ENCODE peak calls at places on chromosomes 5 and 9, in ten cellular contexts. U is lower lobe of right lung, K is BJ, T is psoas muscle, S is thoracic aorta, Y is uterus, O is IMR-90, M is cardiac muscle cell, G is HCT116, J is breast epithelium. R is an unnamed sample.

GRCh38 chr9:123746765-123747164 is 183.2 kb downstream of the DENND1A start:
- DNase-seq in G (no peak), K (no peak), O (no peak), U (no peak), T (no peak), J (no peak), Y (no peak), M (no peak), S (no peak), R (no peak)

GRCh38 chr5:180825768-180826525 is 23.3 kb upstream of the MGAT1 start:
- DNase-seq in O (peak; percentile 85), K (no peak), T (no peak), S (peak; percentile 54), U (no peak), Y (no peak), J (peak; percentile 85), G (no peak), M (no peak), R (no peak)

GRCh38 chr5:89283758-89284493 is 400.9 kb upstream of the MEF2C start:
- DNase-seq in J (no peak), G (no peak), T (no peak), U (no peak), M (no peak), K (no peak), Y (no peak), O (no peak), S (no peak), R (no peak)

GRCh38 chr9:109520475-109521132 is 22.5 kb upstream of the PTPN3 start:
- DNase-seq in T (no peak), J (peak; percentile 65), O (peak; percentile 66), M (peak; percentile 84), S (peak; percentile 24), G (peak; percentile 72), K (peak; percentile 4), Y (peak; percentile 31), U (no peak), R (peak; percentile 44)

GRCh38 chr5:89213584-89213983 is 330.6 kb upstream of the MEF2C start:
- DNase-seq in G (no peak), U (no peak), S (no peak), Y (no peak), M (peak; percentile 2), T (no peak), K (peak; percentile 46), O (peak; percentile 60), J (no peak), R (peak; percentile 25)

GRCh38 chr9:68750179-68750685 is 45.2 kb downstream of the PIP5K1B start:
- DNase-seq in M (no peak), S (no peak), J (no peak), T (no peak), Y (no peak), G (no peak), K (no peak), O (no peak), U (no peak), R (no peak)

GRCh38 chr9:37329576-37329975 is 92.9 kb upstream of the GRHPR start:
- DNase-seq in O (peak; percentile 50), Y (no peak), M (peak; percentile 9), T (no peak), K (no peak), J (no peak), U (no peak), G (no peak), S (no peak), R (no peak)

GRCh38 chr5:168159425-168159824 is 132.0 kb upstream of the WWC1 start:
- DNase-seq in K (no peak), U (peak; percentile 70), M (peak; percentile 62), O (no peak), Y (no peak), G (no peak), S (no peak), T (no peak), J (no peak), R (peak; percentile 84)

GRCh38 chr9:120152295-120152694 is 427.7 kb downstream of the CDK5RAP2 start:
- DNase-seq in G (no peak), J (no peak), O (no peak), T (no peak), U (no peak), M (peak; percentile 28), S (no peak), Y (no peak), K (no peak), R (no peak)
- H3K4me3 ChIP-seq in G (no peak overlapping the region), J (no peak overlapping the region), O (no peak overlapping the region), T (no peak overlapping the region), U (no peak overlapping the region), M (no peak overlapping the region), S (no peak overlapping the region), Y (no peak overlapping the region), K (no peak overlapping the region), R (no peak overlapping the region)

DNA sequence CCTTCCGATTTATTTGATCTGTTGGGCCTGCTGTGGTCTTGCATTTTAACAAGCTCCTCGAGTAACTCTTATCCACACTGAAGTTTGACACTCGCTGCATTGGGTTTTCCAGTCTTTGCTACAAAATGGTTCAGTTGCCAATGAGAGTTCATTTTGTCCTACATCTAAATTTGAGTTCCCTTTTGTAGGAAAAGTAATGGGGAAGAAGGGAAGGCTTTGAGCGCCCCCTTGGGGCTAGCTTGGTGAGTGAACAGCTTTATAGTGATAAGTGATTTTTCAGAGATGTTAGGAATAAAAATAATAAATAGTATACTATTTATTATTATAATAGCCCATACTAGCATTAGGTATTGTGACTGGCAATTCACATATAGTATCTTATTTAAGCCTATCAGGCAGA is 89.9 kb upstream of the GNAQ start:
- DNase-seq in G (peak; percentile 35), M (peak; percentile 76), O (peak; percentile 58), K (no peak), U (peak; percentile 83), Y (peak; percentile 44), S (no peak), J (peak; percentile 37), T (peak; percentile 60), R (peak; percentile 90)
- TF ChIP-seq CTCF in G (peak; percentile 80), M (peak; percentile 81), O (peak; percentile 79), K (peak; percentile 70), U (peak; percentile 78), Y (peak; percentile 40), S (peak; percentile 37), J (no peak), T (peak; percentile 47), R (peak; percentile 44)

GRCh38 chr5:142959683-142960308 is 189.6 kb downstream of the ARHGAP26 start:
- DNase-seq in J (no peak), O (peak; percentile 45), T (no peak), U (no peak), K (no peak), M (no peak), Y (no peak), S (no peak), G (no peak), R (no peak)
- H3K4me3 ChIP-seq in J (no peak overlapping the region), O (no peak overlapping the region), T (no peak overlapping the region), U (no peak overlapping the region), K (no peak overlapping the region), M (no peak overlapping the region), Y (no peak overlapping the region), S (no peak overlapping the region), G (no peak overlapping the region), R (no peak overlapping the region)

DNA sequence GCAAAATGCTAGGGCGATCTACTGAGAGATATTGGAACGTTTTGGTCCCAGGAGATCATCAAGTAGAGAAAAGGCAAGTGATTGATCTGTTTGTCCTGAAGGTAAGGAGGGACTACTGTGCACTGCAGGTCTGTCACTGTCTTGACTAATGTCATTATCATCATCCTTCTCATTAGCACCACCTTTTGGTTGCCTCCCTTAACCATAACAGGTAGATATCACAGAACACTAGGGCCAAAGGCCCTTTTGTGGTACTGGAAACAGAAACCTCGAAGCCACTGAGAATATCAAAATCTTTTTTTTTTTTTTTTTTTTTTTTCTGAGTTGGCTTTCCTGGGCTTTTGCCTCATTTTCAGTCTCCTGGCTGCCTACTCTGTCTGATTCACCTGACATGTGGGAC is 134.0 kb downstream of the KCTD16 start:
- DNase-seq in T (no peak), O (no peak), Y (no peak), U (no peak), K (no peak), G (no peak), S (no peak), J (no peak), M (no peak), R (no peak)
- TF ChIP-seq CTCF in T (no peak), O (no peak), Y (no peak), U (no peak), K (no peak), G (no peak), S (no peak), J (no peak), M (no peak), R (no peak)

GRCh38 chr5:148961261-148962199 is 101.3 kb downstream of the SH3TC2 start:
- DNase-seq in O (peak; percentile 61), Y (no peak), K (no peak), T (no peak), J (no peak), G (no peak), M (no peak), U (no peak), S (no peak), R (no peak)
- H3K4me3 ChIP-seq in O (no peak overlapping the region), Y (no peak overlapping the region), K (no peak overlapping the region), T (no peak overlapping the region), J (no peak overlapping the region), G (no peak overlapping the region), M (no peak overlapping the region), U (no peak overlapping the region), S (no peak overlapping the region), R (no peak overlapping the region)

R was measured in mucosa of descending colon.